ENCODE peak calls at places on chromosomes 5 and 9, in eight cellular contexts. S is HFFc6; D is GM12864; C is posterior cingulate gyrus; V is amniotic stem cell; W is A549; H is stimulated activated CD4-positive, alpha-beta T cell treated with anti-CD3 and anti-CD28 coated beads, Interleukin-4, amount 100 ng/mL, for 4 hours; A is RKO. G is an unnamed sample.

GRCh38 chr5:133372306-133373008 is 239.9 kb downstream of the FSTL4 start:
- DNase-seq in S (no peak), D (no peak), C (no peak), V (no peak), W (no peak), H (no peak), A (no peak), G (no peak)

GRCh38 chr9:31034311-31034710 is 1350.1 kb upstream of the ACO1 start:
- DNase-seq in S (no peak), D (no peak), C (no peak), V (no peak), W (no peak), H (no peak), A (no peak), G (no peak)

GRCh38 chr9:14315754-14316573 is 2.0 kb upstream of the NFIB start:
- DNase-seq in S (no peak), D (no peak), C (no peak), V (no peak), W (peak), H (no peak), A (no peak), G (no peak)

GRCh38 chr9:69295872-69296562 is 29.0 kb upstream of the ENTREP1 start:
- DNase-seq in S (no peak), D (no peak), C (no peak), V (no peak), W (no peak), H (no peak), A (no peak), G (no peak)

GRCh38 chr5:570886-571285 is 41.3 kb upstream of the CEP72 start:
- DNase-seq in S (no peak), D (no peak), C (no peak), V (no peak), W (no peak), H (no peak), A (no peak), G (no peak)

GRCh38 chr9:72280913-72281500 is 84.0 kb downstream of the ZFAND5 start:
- DNase-seq in S (peak), D (peak), C (peak), V (peak), W (peak), H (peak), A (peak), G (peak)

GRCh38 chr5:100858987-100859545 is 44.0 kb downstream of the ST8SIA4 start:
- DNase-seq in S (no peak), D (no peak), C (no peak), V (no peak), W (no peak), H (no peak), A (no peak), G (no peak)

GRCh38 chr5:132414634-132415377 is 45.3 kb downstream of the SLC22A5 start:
- DNase-seq in S (peak), D (no peak), C (no peak), V (no peak), W (peak), H (no peak), A (no peak), G (no peak)

GRCh38 chr9:76562511-76562911 is 103.5 kb downstream of the GCNT1 start:
- DNase-seq in S (peak), D (peak), C (no peak), V (no peak), W (no peak), H (no peak), A (peak), G (no peak)

GRCh38 chr9:90998573-90998972 is 197.0 kb downstream of the SYK start:
- DNase-seq in S (no peak), D (no peak), C (no peak), V (no peak), W (no peak), H (no peak), A (no peak), G (no peak)

GRCh38 chr5:17305964-17306725 is 88.7 kb downstream of the BASP1 start:
- DNase-seq in S (peak), D (no peak), C (no peak), V (no peak), W (peak), H (no peak), A (no peak), G (no peak)

GRCh38 chr5:67059747-67060490 is 136.7 kb downstream of the CD180 start:
- DNase-seq in S (no peak), D (no peak), C (no peak), V (no peak), W (no peak), H (no peak), A (no peak), G (no peak)